ENCODE peak calls at places on chromosome 11, in seven cellular contexts. W is A549, U is PC-9, L is tibial artery, C is fibroblast of pulmonary artery, R is astrocyte of the spinal cord, Q is ovary. J is an unnamed sample.

GRCh38 chr11:65574147-65574962 is 1.5 kb upstream of the EHBP1L1 start:
- DNase-seq in U (peak), C (peak), W (peak), Q (peak), R (peak), L (peak), J (peak)

GRCh38 chr11:113841691-113842090 is 33.7 kb downstream of the USP28 start:
- DNase-seq in C (no peak), Q (no peak), U (no peak), L (no peak), R (no peak), W (no peak), J (no peak)

GRCh38 chr11:132260636-132261035 is 890.2 kb downstream of the NTM start:
- DNase-seq in Q (no peak), C (no peak), U (no peak), R (no peak), L (no peak), W (no peak), J (no peak)

GRCh38 chr11:15629690-15630321 is 515.1 kb downstream of the INSC start:
- DNase-seq in R (no peak), Q (no peak), U (no peak), W (peak), C (peak), L (peak), J (no peak)

GRCh38 chr11:121610706-121611105 is 157.9 kb upstream of the SORL1-AS1 start:
- DNase-seq in R (no peak), U (no peak), C (no peak), W (no peak), Q (no peak), L (no peak), J (no peak)

GRCh38 chr11:57469268-57469667 is 8.9 kb downstream of the RTN4RL2 start:
- DNase-seq in R (no peak), U (no peak), W (no peak), L (no peak), C (no peak), Q (no peak), J (no peak)

GRCh38 chr11:130001491-130002351 is 914 bp downstream of the PRDM10 start:
- DNase-seq in C (peak), U (peak), L (peak), R (peak), W (peak), Q (no peak), J (peak)

GRCh38 chr11:4991066-4991465 is 3.6 kb upstream of the OR51L1 start:
- DNase-seq in R (peak), L (no peak), U (no peak), W (peak), Q (no peak), C (peak), J (no peak)

GRCh38 chr11:108891909-108892511 is 227.1 kb downstream of the DDX10 start:
- DNase-seq in U (no peak), W (no peak), L (no peak), C (no peak), Q (no peak), R (no peak), J (no peak)

GRCh38 chr11:44564198-44564597 is 1.3 kb upstream of the CD82 start:
- DNase-seq in Q (peak), U (no peak), R (peak), C (no peak), W (no peak), L (no peak), J (no peak)

GRCh38 chr11:2178906-2179494 is 7.4 kb upstream of the TH start:
- DNase-seq in L (no peak), U (peak), Q (no peak), W (peak), R (peak), C (peak), J (peak)

GRCh38 chr11:128039140-128040021 is 548.0 kb downstream of the ETS1 start:
- DNase-seq in L (peak), C (peak), Q (no peak), W (no peak), U (no peak), R (peak), J (peak)

GRCh38 chr11:45400594-45400993 is 114.5 kb upstream of the SYT13 start:
- DNase-seq in L (no peak), W (no peak), R (peak), U (no peak), Q (peak), C (peak), J (peak)

GRCh38 chr11:71451596-71452353 is 1.2 kb upstream of the NADSYN1 start:
- DNase-seq in R (no peak), W (no peak), U (no peak), C (no peak), Q (no peak), L (peak), J (no peak)

GRCh38 chr11:10410106-10410843 is 44.8 kb upstream of the AMPD3 start:
- DNase-seq in L (no peak), W (no peak), R (no peak), Q (no peak), U (no peak), C (no peak), J (no peak)

GRCh38 chr11:122085264-122085663 is 30.8 kb downstream of the BLID start:
- DNase-seq in U (no peak), L (no peak), C (peak), W (no peak), R (peak), Q (no peak), J (peak)

GRCh38 chr11:36672815-36673450 is 74.9 kb upstream of the RAG2 start:
- DNase-seq in C (peak), Q (no peak), R (peak), U (no peak), L (no peak), W (peak), J (peak)

GRCh38 chr11:9601041-9601875 is 27.8 kb downstream of the WEE1 start:
- DNase-seq in W (no peak), Q (no peak), U (peak), L (peak), C (peak), R (peak), J (peak)

GRCh38 chr11:35470616-35471015 is 51.3 kb upstream of the SLC1A2 start:
- DNase-seq in U (no peak), C (no peak), L (no peak), R (no peak), W (no peak), Q (no peak), J (no peak)

GRCh38 chr11:83681045-83681781 is 395.0 kb upstream of the CCDC90B start:
- DNase-seq in L (no peak), C (peak), R (no peak), U (no peak), Q (no peak), W (no peak), J (no peak)

GRCh38 chr11:92870241-92870826 is 99.1 kb upstream of the MTNR1B start:
- DNase-seq in Q (no peak), L (no peak), W (no peak), R (peak), C (no peak), U (no peak), J (no peak)

GRCh38 chr11:105144887-105145286 is 5.3 kb upstream of the CARD18 start:
- DNase-seq in W (no peak), U (peak), L (no peak), R (peak), C (peak), Q (no peak), J (peak)

DNA sequence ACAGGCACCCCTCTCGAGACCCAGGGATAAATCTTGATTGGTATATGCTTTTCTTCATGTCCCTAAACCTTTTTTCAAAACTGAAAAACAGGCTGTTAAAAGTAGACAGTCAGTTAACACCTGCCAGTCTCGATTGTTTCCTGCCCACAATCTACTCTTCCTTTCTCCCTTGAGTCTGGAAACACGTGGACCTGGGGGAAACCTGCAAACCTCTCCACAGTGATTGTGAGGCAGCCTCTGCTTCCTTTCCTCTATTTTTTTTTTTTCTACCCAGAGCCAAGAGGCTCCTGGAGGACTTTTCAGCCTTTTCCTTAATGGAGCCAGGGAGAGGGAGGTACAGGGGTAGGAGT is 69.4 kb upstream of the CLMP start:
- DNase-seq in W (no peak), U (no peak), C (no peak), R (no peak), L (no peak), Q (no peak), J (no peak)
- H3K4me3 ChIP-seq in W (no peak), U (no peak), C (no peak), R (no peak), L (no peak), Q (no peak), J (no peak)

GRCh38 chr11:54558919-54559318 is 44.9 kb downstream of the OR4C46 start:
- DNase-seq in C (no peak), U (no peak), R (no peak), Q (no peak), W (peak), L (no peak), J (no peak)
- TF ChIP-seq CTCF in C (no peak), U (peak), R (no peak), Q (no peak), W (no peak), L (no peak), J (no peak)

GRCh38 chr11:86704710-86705109 is 32.3 kb upstream of the ME3 start:
- DNase-seq in U (no peak), C (no peak), R (no peak), L (no peak), Q (no peak), W (no peak), J (no peak)
- H3K4me3 ChIP-seq in U (no peak), C (no peak), R (no peak), L (no peak), Q (no peak), W (no peak), J (no peak)

DNA sequence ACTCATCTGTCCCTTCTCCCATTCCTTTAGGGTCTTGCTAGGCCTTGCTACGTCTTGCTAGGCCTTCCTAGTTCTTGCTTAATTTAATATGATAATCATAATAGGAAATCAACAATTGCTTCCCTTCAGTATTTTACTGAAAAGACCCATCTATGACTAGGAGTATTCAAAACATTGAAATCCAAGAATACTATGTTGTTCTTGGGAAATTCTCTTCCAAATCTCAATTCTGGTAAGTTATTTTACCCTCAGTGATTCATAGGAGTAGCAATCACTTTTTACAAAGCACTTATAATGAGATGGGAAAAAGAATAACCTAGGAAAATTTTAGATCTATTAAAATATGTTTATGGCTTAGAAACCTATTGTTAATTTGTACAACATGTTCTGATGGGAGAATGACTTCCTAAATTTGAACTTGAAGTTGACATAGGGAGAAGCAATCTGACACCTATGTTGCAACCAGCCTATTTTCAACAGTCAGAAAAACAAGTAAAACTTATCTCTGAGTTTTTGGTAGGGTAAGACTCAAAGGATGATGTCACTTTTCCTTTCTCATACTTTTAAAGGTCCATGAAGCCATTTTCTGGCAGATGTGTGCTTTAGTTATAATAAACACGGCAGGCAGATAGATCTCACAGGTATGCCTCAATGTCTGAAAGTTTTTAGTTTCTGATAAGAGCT is 29.5 kb upstream of the HIPK3 start:
- DNase-seq in W (no peak), R (no peak), L (no peak), U (peak), Q (no peak), C (peak), J (peak)
- TF ChIP-seq CTCF in W (no peak), R (no peak), L (no peak), U (no peak), Q (no peak), C (no peak), J (no peak)

GRCh38 chr11:73271936-73272679 is at the start of gene P2RY6:
- DNase-seq in Q (no peak), U (peak), C (peak), L (peak), W (peak), R (peak), J (peak)

GRCh38 chr11:73273246-73273890 is 1.2 kb downstream of the P2RY6 start:
- DNase-seq in W (no peak), U (no peak), C (no peak), R (no peak), Q (no peak), L (no peak), J (no peak)

GRCh38 chr11:73274722-73275380 is 2.7 kb downstream of the P2RY6 start:
- DNase-seq in U (no peak), C (no peak), L (no peak), Q (no peak), W (no peak), R (no peak), J (no peak)

GRCh38 chr11:73270855-73271477 is 1.2 kb upstream of the P2RY6 start:
- DNase-seq in W (no peak), R (no peak), Q (no peak), L (no peak), C (no peak), U (no peak), J (no peak)

GRCh38 chr11:73272680-73273038 is 521 bp downstream of the P2RY6 start:
- DNase-seq in R (no peak), Q (no peak), W (no peak), L (no peak), U (no peak), C (no peak), J (no peak)
- H3K4me3 ChIP-seq in R (no peak), Q (no peak), W (peak), L (no peak), U (peak), C (no peak), J (no peak)

GRCh38 chr11:24437123-24437522 is 59.7 kb upstream of the LUZP2 start:
- DNase-seq in R (no peak), L (no peak), C (no peak), U (no peak), Q (no peak), W (no peak), J (no peak)
- TF ChIP-seq CTCF in R (no peak), L (no peak), C (no peak), U (no peak), Q (no peak), W (no peak), J (no peak)

GRCh38 chr11:60852639-60853468 is 2.9 kb downstream of the PTGDR2 start:
- DNase-seq in L (no peak), Q (no peak), R (no peak), C (no peak), U (no peak), W (no peak), J (no peak)
- H3K4me3 ChIP-seq in L (no peak), Q (no peak), R (no peak), C (no peak), U (no peak), W (no peak), J (no peak)